ENCODE peak calls at places on chromosomes 13 and 19, in nine cellular contexts. T, E, W, B, Q, L, X, K and H are unnamed samples.
A peak's percentile ranks its signal among the peaks of the same experiment; 100 is the strongest.

GRCh38 chr13:33639640-33640080 is 178.3 kb upstream of the RFC3 start:
- DNase-seq in E (no peak), Q (no peak), K (no peak), T (no peak), X (no peak), L (no peak), W (no peak), B (no peak), H (no peak)

GRCh38 chr19:45607071-45608029 is 5.3 kb upstream of the GPR4 start:
- DNase-seq in W (peak; percentile 89), T (peak; percentile 43), B (no peak), Q (peak; percentile 83), L (peak; percentile 87), K (peak; percentile 89), E (peak; percentile 83), X (peak; percentile 70), H (peak; percentile 73)

GRCh38 chr19:12777217-12778019 is 2.1 kb upstream of the HOOK2 start:
- DNase-seq in Q (peak; percentile 83), L (peak; percentile 80), T (peak; percentile 86), W (peak; percentile 89), B (no peak), E (peak; percentile 88), K (peak; percentile 82), X (peak; percentile 75), H (peak; percentile 91)

GRCh38 chr13:97627566-97627965 is 193.6 kb downstream of the RAP2A start:
- DNase-seq in T (no peak), K (peak; percentile 92), B (no peak), Q (peak; percentile 29), W (peak; percentile 20), E (peak; percentile 70), L (peak; percentile 40), X (peak; percentile 19), H (peak; percentile 79)

GRCh38 chr19:50719566-50719965 is at the start of gene SHANK1:
- DNase-seq in L (no peak), Q (peak; percentile 43), W (peak; percentile 64), K (no peak), E (no peak), B (no peak), T (no peak), X (no peak), H (no peak)

GRCh38 chr13:64928704-64929499 is 2301.2 kb downstream of the PCDH9 start:
- DNase-seq in W (no peak), L (no peak), Q (no peak), X (no peak), T (no peak), B (no peak), E (no peak), K (no peak), H (no peak)

GRCh38 chr19:39362682-39363657 is 20.7 kb downstream of the SAMD4B start:
- DNase-seq in X (no peak), L (no peak), E (peak; percentile 71), B (no peak), W (no peak), T (no peak), K (no peak), Q (no peak), H (no peak)

GRCh38 chr19:50994129-50994528 is 7.3 kb downstream of the KLK8 start:
- DNase-seq in T (no peak), L (no peak), B (no peak), K (no peak), E (no peak), W (no peak), Q (no peak), X (no peak), H (peak; percentile 19)

DNA sequence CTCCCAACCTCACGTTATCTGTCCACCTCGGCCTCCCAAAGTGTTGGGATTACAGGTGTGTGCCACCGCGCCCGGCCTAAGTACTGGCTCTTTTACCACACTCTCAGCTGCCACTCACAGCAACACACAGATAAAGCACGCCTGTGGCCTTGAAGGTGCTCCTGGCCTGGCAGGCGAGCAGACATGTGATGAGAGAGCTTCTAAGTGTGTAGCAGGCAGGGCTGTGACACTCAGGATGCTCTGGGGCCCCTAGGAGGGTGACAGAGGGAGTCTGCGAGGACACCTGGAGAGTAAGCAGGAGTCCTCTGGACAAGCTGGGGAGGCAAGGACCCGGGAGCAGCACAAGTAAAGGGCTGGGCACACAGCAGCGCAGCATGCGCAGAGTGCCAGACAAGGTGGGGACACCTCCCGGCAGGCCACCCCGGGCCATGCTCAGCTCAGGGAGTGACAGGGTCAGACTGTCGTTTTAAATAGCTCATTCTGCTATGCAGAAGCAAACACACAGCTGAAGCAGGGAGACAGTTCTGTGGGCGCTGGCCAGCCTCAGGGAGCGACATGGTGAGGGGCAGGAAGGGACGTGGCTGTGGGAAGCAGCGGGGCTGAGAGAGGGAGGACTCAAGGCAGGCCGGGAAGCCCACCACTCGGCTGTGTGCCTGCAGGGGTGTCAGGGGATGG is 26.5 kb downstream of the MED26 start:
- DNase-seq in L (peak; percentile 25), Q (no peak), K (no peak), W (no peak), T (no peak), X (no peak), E (no peak), B (no peak), H (no peak)
- H3K4me1 ChIP-seq in L (peaks cover 76% of the 10 kb centered on the region), Q (peaks cover 16% of the 10 kb centered on the region), K (peaks cover 15% of the 10 kb centered on the region), W (no peaks in the 10 kb centered on the region), T (peaks cover 2% of the 10 kb centered on the region), X (no peaks in the 10 kb centered on the region), E (peaks cover 46% of the 10 kb centered on the region), B (peaks cover 3% of the 10 kb centered on the region), H (peaks cover 11% of the 10 kb centered on the region)

GRCh38 chr19:5803752-5804515 is 933 bp upstream of the NRTN start:
- DNase-seq in L (peak; percentile 85), T (peak; percentile 96), E (peak; percentile 82), K (peak; percentile 93), W (peak; percentile 97), X (peak; percentile 60), Q (peak; percentile 95), B (no peak), H (peak; percentile 97)
- H3K4me3 ChIP-seq in L (peak overlapping the region; percentile 36), T (peak overlapping the region; percentile 61), E (no peak overlapping the region), K (no peak overlapping the region), W (peak overlapping the region; percentile 33), X (no peak overlapping the region), Q (peak overlapping the region; percentile 13), B (peak overlapping the region; percentile 61), H (peak overlapping the region; percentile 48)

DNA sequence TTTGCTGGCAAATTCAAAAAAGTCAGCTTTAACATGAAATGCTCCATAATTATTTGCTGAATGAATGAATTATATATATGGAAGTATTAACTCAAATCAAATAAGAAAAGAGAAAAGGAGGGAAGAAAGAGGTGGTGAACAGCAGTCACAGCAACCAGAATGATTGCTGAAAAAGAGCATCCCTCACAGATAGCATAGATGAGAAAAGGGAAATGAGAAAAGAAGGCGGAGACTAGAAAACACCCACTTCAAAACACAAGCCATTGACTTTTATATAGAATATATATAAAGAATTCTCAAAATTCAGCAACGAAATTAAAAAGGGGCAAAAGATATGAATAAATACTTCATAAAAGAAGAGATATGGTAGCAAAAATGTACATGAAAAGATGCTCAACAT is 75.2 kb downstream of the CAB39L start:
- DNase-seq in B (no peak), E (no peak), L (no peak), Q (no peak), W (no peak), K (no peak), T (no peak), X (no peak), H (no peak)
- H3K4me1 ChIP-seq in B (peaks cover 5% of the 10 kb centered on the region), E (peaks cover 70% of the 10 kb centered on the region), L (peaks cover 14% of the 10 kb centered on the region), Q (peaks cover 31% of the 10 kb centered on the region), W (peaks cover 10% of the 10 kb centered on the region), K (peaks cover 5% of the 10 kb centered on the region), T (peaks cover 21% of the 10 kb centered on the region), X (no peaks in the 10 kb centered on the region), H (no peaks in the 10 kb centered on the region)

GRCh38 chr19:42528354-42529247 is at the start of gene CEACAM1:
- DNase-seq in B (no peak), W (no peak), L (peak; percentile 51), E (no peak), T (peak; percentile 40), Q (no peak), K (peak; percentile 43), X (peak; percentile 21), H (no peak)
- H3K4me3 ChIP-seq in B (peak within 1 kb of the TSS; percentile 55), W (no peak within 1 kb of the TSS), L (peak within 1 kb of the TSS; percentile 43), E (no peak within 1 kb of the TSS), T (peak within 1 kb of the TSS; percentile 45), Q (no peak within 1 kb of the TSS), K (no peak within 1 kb of the TSS), X (no peak within 1 kb of the TSS), H (no peak within 1 kb of the TSS)

DNA sequence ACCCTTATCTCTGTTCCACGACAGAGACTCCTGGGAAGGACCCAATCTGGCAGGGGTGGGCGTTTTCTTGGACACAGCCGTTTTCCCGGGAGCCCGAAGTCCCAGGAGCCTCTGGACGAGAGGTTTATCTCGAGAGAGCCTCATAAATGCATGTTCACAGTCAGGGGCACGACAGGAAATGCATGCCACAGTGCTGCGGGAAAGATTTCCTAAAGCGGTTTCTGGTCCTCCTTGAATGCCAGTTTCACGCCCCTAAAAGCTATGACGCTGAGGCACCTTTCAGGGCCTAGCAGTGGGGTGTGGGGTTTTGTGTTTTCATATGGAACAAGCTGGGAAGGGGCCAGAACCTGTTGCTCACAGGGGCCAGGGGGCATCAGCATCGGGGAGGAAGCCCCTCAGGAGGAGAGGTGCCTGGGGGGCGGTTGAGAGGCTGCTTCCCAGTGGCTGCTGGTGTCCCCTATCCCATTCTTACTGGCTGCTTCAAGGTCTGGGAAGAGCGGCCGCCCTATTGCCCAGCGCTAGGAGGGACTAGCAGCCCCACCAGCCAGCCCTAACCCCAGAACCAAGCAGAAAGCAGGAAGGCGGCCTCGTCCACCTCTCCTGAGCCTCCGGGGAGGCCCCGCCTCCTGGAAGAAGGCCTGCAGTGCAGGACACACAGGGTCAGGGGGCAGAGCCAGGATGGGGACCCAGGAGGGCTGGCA is 157.0 kb downstream of the KDM4B start:
- DNase-seq in B (no peak), L (no peak), X (no peak), T (peak; percentile 27), K (no peak), Q (peak; percentile 66), W (peak; percentile 51), E (no peak), H (no peak)
- H3K4me1 ChIP-seq in B (no peaks in the 10 kb centered on the region), L (peaks cover 47% of the 10 kb centered on the region), X (peaks cover 2% of the 10 kb centered on the region), T (peaks cover 45% of the 10 kb centered on the region), K (peaks cover 24% of the 10 kb centered on the region), Q (peaks cover 83% of the 10 kb centered on the region), W (peaks cover 52% of the 10 kb centered on the region), E (peaks cover 34% of the 10 kb centered on the region), H (peaks cover 23% of the 10 kb centered on the region)

DNA sequence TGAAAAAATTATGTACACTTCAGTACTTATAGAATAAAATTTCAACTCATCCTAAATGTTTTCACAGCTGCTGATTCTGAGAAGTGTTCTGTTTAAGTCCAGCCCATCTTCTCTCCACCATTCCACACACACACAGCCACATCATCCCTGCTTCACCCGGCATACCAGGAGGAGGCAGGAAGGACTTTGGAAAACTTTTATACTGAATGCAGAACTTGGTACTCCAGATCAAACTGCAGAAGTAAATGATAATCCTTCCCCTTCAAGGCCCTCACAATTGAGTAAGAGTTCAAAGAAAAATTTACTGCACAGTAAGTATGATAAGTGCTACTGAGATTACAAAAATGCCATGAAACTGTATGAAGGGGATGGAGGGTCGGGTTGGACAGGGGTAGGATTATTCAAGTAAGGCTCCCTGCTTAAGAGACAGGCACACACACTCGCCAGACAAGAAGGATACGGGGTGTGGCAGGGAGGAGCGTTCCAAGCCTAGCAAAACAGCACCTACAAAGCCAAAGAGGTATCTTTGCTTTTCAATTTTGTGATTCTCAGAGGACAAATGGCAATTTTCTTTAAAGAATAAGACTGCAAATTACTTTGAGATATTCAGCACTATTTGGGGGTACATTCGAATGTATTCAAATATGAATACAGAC is 2.6 kb downstream of the USP12 start:
- DNase-seq in E (no peak), Q (no peak), W (no peak), L (no peak), K (no peak), B (no peak), X (no peak), T (no peak), H (no peak)
- H3K4me3 ChIP-seq in E (no peak overlapping the region), Q (no peak overlapping the region), W (no peak overlapping the region), L (no peak overlapping the region), K (no peak overlapping the region), B (peak overlapping the region; percentile 97), X (no peak overlapping the region), T (no peak overlapping the region), H (no peak overlapping the region)